ENCODE peak calls at places on chromosomes 11 and 22, in six cellular contexts. M, V, Z, I, B and U are unnamed samples.
A peak's percentile ranks its signal among the peaks of the same experiment; 100 is the strongest.

GRCh38 chr22:27723150-27723549 is 78.4 kb downstream of the MN1 start:
- DNase-seq in I (no peak), B (no peak), Z (no peak), V (no peak), M (no peak), U (no peak)

GRCh38 chr11:131111775-131112174 is 195.5 kb upstream of the SNX19 start:
- DNase-seq in B (no peak), I (no peak), Z (no peak), V (no peak), M (no peak), U (no peak)

GRCh38 chr11:117691206-117691490 is 105.9 kb downstream of the DSCAML1 start:
- DNase-seq in B (no peak), Z (no peak), I (no peak), M (no peak), V (no peak), U (no peak)

GRCh38 chr11:126317681-126318641 is 14.1 kb downstream of the DCPS start:
- DNase-seq in Z (peak; percentile 74), B (no peak), I (no peak), V (peak; percentile 38), M (peak; percentile 64), U (peak; percentile 15)

GRCh38 chr11:763073-763463 is 14.2 kb downstream of the GATD1 start:
- DNase-seq in B (no peak), Z (no peak), M (peak; percentile 32), I (no peak), V (peak; percentile 52), U (no peak)

GRCh38 chr11:18749681-18750319 is 23.8 kb upstream of the IGSF22 start:
- DNase-seq in Z (no peak), V (no peak), M (peak; percentile 61), B (no peak), I (no peak), U (no peak)

GRCh38 chr11:116185551-116185950 is 587.2 kb downstream of the BUD13 start:
- DNase-seq in B (no peak), M (no peak), V (no peak), I (no peak), Z (no peak), U (no peak)

GRCh38 chr11:36131719-36132349 is 157.4 kb downstream of the COMMD9 start:
- DNase-seq in Z (peak; percentile 24), B (no peak), M (no peak), I (no peak), V (peak; percentile 57), U (no peak)

GRCh38 chr22:43479962-43480361 is 68.1 kb downstream of the MPPED1 start:
- DNase-seq in I (no peak), B (no peak), M (no peak), V (no peak), Z (no peak), U (no peak)

GRCh38 chr11:33310720-33311500 is 53.7 kb downstream of the HIPK3 start:
- DNase-seq in I (no peak), Z (no peak), V (no peak), M (peak; percentile 60), B (no peak), U (no peak)

GRCh38 chr22:22235564-22235963 is 9.0 kb upstream of the VPREB1 start:
- DNase-seq in B (no peak), V (peak; percentile 68), Z (no peak), M (peak; percentile 9), I (no peak), U (no peak)

GRCh38 chr11:36405585-36406367 is 104.3 kb downstream of the TRAF6 start:
- DNase-seq in B (no peak), V (no peak), M (no peak), Z (no peak), I (no peak), U (no peak)

GRCh38 chr11:79525257-79525656 is 84.4 kb upstream of the TENM4 start:
- DNase-seq in M (no peak), I (no peak), Z (no peak), V (no peak), B (no peak), U (no peak)

GRCh38 chr11:69462106-69463045 is 19.1 kb upstream of the LINC01488 start:
- DNase-seq in M (no peak), Z (no peak), V (no peak), B (no peak), I (no peak), U (no peak)

GRCh38 chr11:4181780-4182721 is 87.5 kb downstream of the RRM1 start:
- DNase-seq in M (peak; percentile 44), B (peak; percentile 57), Z (peak; percentile 62), V (peak; percentile 86), I (no peak), U (no peak)

GRCh38 chr11:10664005-10664404 is 29.6 kb downstream of the IRAG1 start:
- DNase-seq in B (no peak), M (no peak), I (no peak), V (no peak), Z (peak; percentile 56), U (no peak)

GRCh38 chr11:4636136-4636535 is 1.1 kb upstream of the OR51D1 start:
- DNase-seq in I (no peak), Z (no peak), M (no peak), V (no peak), B (no peak), U (no peak)

GRCh38 chr22:44882226-44882905 is 127.4 kb downstream of the PHF21B start:
- DNase-seq in V (no peak), M (no peak), B (no peak), I (no peak), Z (no peak), U (no peak)

GRCh38 chr11:46920709-46921108 is 2.4 kb upstream of the LRP4 start:
- DNase-seq in V (no peak), I (no peak), B (no peak), Z (no peak), M (peak; percentile 91), U (peak; percentile 65)

GRCh38 chr11:121068787-121069186 is 32.3 kb upstream of the TECTA start:
- DNase-seq in I (no peak), B (no peak), V (no peak), Z (no peak), M (no peak), U (no peak)

GRCh38 chr11:72773291-72773690 is 20.6 kb downstream of the STARD10 start:
- DNase-seq in B (no peak), V (peak; percentile 70), Z (no peak), M (peak; percentile 77), I (no peak), U (no peak)

GRCh38 chr11:46197421-46197820 is 76.2 kb upstream of the PHF21A start:
- DNase-seq in B (no peak), Z (no peak), M (no peak), V (no peak), I (no peak), U (no peak)

GRCh38 chr11:42058794-42059193 is 599.3 kb upstream of the LRRC4C start:
- DNase-seq in M (no peak), V (no peak), B (no peak), I (no peak), Z (no peak), U (no peak)

GRCh38 chr22:23531966-23532735 is 47.9 kb downstream of the IGLL1 start:
- DNase-seq in I (no peak), V (no peak), M (no peak), Z (no peak), B (no peak), U (no peak)

GRCh38 chr11:134383576-134384221 is 28.3 kb downstream of the B3GAT1 start:
- DNase-seq in M (no peak), B (no peak), I (no peak), Z (no peak), V (no peak), U (no peak)

GRCh38 chr11:110797453-110797852 is 85.2 kb upstream of the ARHGAP20 start:
- DNase-seq in I (no peak), Z (no peak), V (no peak), M (peak; percentile 67), B (no peak), U (no peak)

GRCh38 chr11:120337133-120337895 is 1.1 kb downstream of the ARHGEF12 start:
- DNase-seq in I (no peak), V (peak; percentile 56), M (peak; percentile 35), B (no peak), Z (peak; percentile 44), U (no peak)

GRCh38 chr11:132685174-132685611 is 847.1 kb downstream of the OPCML start:
- DNase-seq in Z (no peak), B (no peak), M (peak; percentile 73), I (no peak), V (no peak), U (no peak)

GRCh38 chr22:26079009-26079408 is 90.3 kb upstream of the SEZ6L start:
- DNase-seq in Z (no peak), I (no peak), M (no peak), V (no peak), B (no peak), U (no peak)

GRCh38 chr11:57566564-57567209 is 785 bp downstream of the UBE2L6 start:
- DNase-seq in B (no peak), I (no peak), V (no peak), Z (no peak), M (no peak), U (no peak)

GRCh38 chr11:57567210-57567511 is 311 bp downstream of the UBE2L6 start:
- DNase-seq in B (no peak), Z (no peak), M (peak; percentile 16), I (peak; percentile 25), V (no peak), U (no peak)

GRCh38 chr11:57567512-57568329 is at the start of gene UBE2L6:
- DNase-seq in V (peak; percentile 84), B (no peak), I (peak; percentile 60), M (no peak), Z (peak; percentile 67), U (no peak)

GRCh38 chr11:57566035-57566504 is 1.4 kb downstream of the UBE2L6 start:
- DNase-seq in I (peak; percentile 17), V (peak; percentile 43), M (peak; percentile 37), B (no peak), Z (no peak), U (no peak)

GRCh38 chr11:57568330-57568766 is 876 bp upstream of the UBE2L6 start:
- DNase-seq in Z (peak; percentile 87), I (peak; percentile 74), B (peak; percentile 56), M (peak; percentile 68), V (no peak), U (no peak)
- H3K27ac ChIP-seq in Z (peak overlapping the region; percentile 80), I (peak overlapping the region; percentile 86), B (peak overlapping the region; percentile 67), M (no peak overlapping the region), V (peak overlapping the region; percentile 81), U (peak overlapping the region; percentile 31)

DNA sequence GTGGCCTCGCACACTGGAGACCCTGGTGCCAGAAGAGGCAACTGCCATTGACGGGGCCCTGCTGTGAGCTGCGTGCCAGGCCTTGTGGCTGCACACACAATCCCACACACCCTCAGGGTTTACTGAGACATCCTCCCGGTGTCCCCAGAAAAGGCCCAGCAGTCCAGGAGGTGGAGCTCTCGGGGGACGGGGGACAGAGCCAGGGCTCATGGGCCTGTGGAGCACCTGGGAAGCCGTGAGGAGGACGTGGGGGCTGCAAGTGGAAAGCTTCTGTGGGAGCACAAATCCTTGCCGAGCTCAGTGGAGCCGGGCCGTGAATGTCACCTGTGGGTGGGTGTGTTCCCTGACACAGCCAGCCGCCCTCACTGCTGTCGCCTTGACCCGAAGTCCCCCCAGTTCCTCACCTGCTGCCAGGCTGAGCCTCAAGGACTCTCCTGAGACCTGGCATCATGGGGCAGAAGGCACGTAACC is 609.7 kb downstream of the TBC1D22A start:
- DNase-seq in M (no peak), B (no peak), Z (no peak), I (no peak), V (no peak), U (no peak)
- H3K9me3 ChIP-seq in M (peaks cover 49% of the 10 kb centered on the region), B (no peaks in the 10 kb centered on the region), Z (no peaks in the 10 kb centered on the region), I (no peaks in the 10 kb centered on the region), V (no peaks in the 10 kb centered on the region), U (no peaks in the 10 kb centered on the region)

GRCh38 chr22:29003975-29004646 is 57.5 kb downstream of the C22orf31 start:
- DNase-seq in Z (no peak), B (no peak), I (no peak), V (peak; percentile 68), M (peak; percentile 26), U (no peak)
- H3K27ac ChIP-seq in Z (no peak overlapping the region), B (peak overlapping the region; percentile 95), I (no peak overlapping the region), V (peak overlapping the region; percentile 77), M (no peak overlapping the region), U (no peak overlapping the region)

GRCh38 chr11:2483426-2483825 is 38.6 kb downstream of the KCNQ1 start:
- DNase-seq in B (no peak), I (no peak), Z (no peak), M (no peak), V (peak; percentile 64), U (no peak)
- H3K9me3 ChIP-seq in B (peaks cover 24% of the 10 kb centered on the region), I (peaks cover 33% of the 10 kb centered on the region), Z (peaks cover 4% of the 10 kb centered on the region), M (peaks cover 6% of the 10 kb centered on the region), V (peaks cover 2% of the 10 kb centered on the region), U (peaks cover 7% of the 10 kb centered on the region)